ENCODE peak calls at places on chromosomes 3 and 15, in six cellular contexts. R is stomach, E is anterior cingulate cortex, H is RPMI8226, L is hypothalamus, M is NB4. N is an unnamed sample.

GRCh38 chr3:168088106-168088722 is 7.5 kb downstream of the GOLIM4 start:
- DNase-seq in R (no peak), E (no peak), H (peak), L (no peak), M (peak), N (no peak)

GRCh38 chr3:36305929-36306520 is 74.3 kb upstream of the STAC start:
- DNase-seq in R (no peak), E (no peak), H (no peak), L (no peak), M (no peak), N (no peak)

GRCh38 chr3:156240642-156241041 is 120.3 kb downstream of the KCNAB1 start:
- DNase-seq in R (no peak), E (no peak), H (no peak), L (no peak), M (no peak), N (no peak)

GRCh38 chr3:4461459-4462090 is 5.5 kb downstream of the SUMF1 start:
- DNase-seq in R (no peak), E (no peak), H (no peak), L (no peak), M (no peak), N (no peak)

GRCh38 chr3:193915613-193916012 is 220.3 kb upstream of the HES1 start:
- DNase-seq in R (no peak), E (no peak), H (no peak), L (no peak), M (no peak), N (no peak)

GRCh38 chr3:128590948-128591347 is 59.7 kb downstream of the RPN1 start:
- DNase-seq in R (no peak), E (no peak), H (no peak), L (no peak), M (peak), N (no peak)

GRCh38 chr3:11509175-11510000 is 134.3 kb downstream of the VGLL4 start:
- DNase-seq in R (peak), E (no peak), H (no peak), L (no peak), M (no peak), N (peak)

GRCh38 chr3:5787863-5788488 is 600.5 kb downstream of the EDEM1 start:
- DNase-seq in R (no peak), E (peak), H (peak), L (peak), M (peak), N (peak)

GRCh38 chr15:59011262-59011947 is 23.9 kb downstream of the RNF111 start:
- DNase-seq in R (no peak), E (no peak), H (no peak), L (no peak), M (no peak), N (no peak)

GRCh38 chr3:175269394-175269793 is 410.3 kb downstream of the NAALADL2 start:
- DNase-seq in R (no peak), E (no peak), H (no peak), L (no peak), M (no peak), N (no peak)

GRCh38 chr3:169041677-169042171 is 621.8 kb downstream of the MECOM start:
- DNase-seq in R (no peak), E (no peak), H (peak), L (no peak), M (peak), N (no peak)

GRCh38 chr3:100068758-100069345 is 45.4 kb downstream of the FILIP1L start:
- DNase-seq in R (peak), E (no peak), H (peak), L (no peak), M (peak), N (peak)

GRCh38 chr3:139540686-139541085 is 1.1 kb upstream of the RBP1 start:
- DNase-seq in R (no peak), E (no peak), H (no peak), L (no peak), M (no peak), N (no peak)

GRCh38 chr3:51706021-51706485 is 815 bp upstream of the GRM2 start:
- DNase-seq in R (no peak), E (no peak), H (no peak), L (no peak), M (no peak), N (peak)

GRCh38 chr15:84981054-84981710 is 474 bp upstream of the PDE8A start:
- DNase-seq in R (peak), E (peak), H (peak), L (peak), M (peak), N (peak)

GRCh38 chr15:66774001-66774814 is 72.2 kb downstream of the SMAD6 start:
- DNase-seq in R (peak), E (peak), H (peak), L (peak), M (peak), N (peak)

GRCh38 chr15:55108858-55109518 is 87.8 kb downstream of the RSL24D1 start:
- DNase-seq in R (peak), E (peak), H (peak), L (peak), M (peak), N (peak)

GRCh38 chr15:80599359-80599758 is 95.8 kb upstream of the ABHD17C start:
- DNase-seq in R (no peak), E (no peak), H (no peak), L (no peak), M (no peak), N (no peak)

GRCh38 chr3:46715507-46716175 is 2.0 kb downstream of the PRSS50 start:
- DNase-seq in R (peak), E (no peak), H (no peak), L (no peak), M (no peak), N (no peak)

GRCh38 chr3:79019137-79019923 is 748.5 kb downstream of the ROBO1 start:
- DNase-seq in R (peak), E (peak), H (peak), L (peak), M (no peak), N (peak)

GRCh38 chr3:171835116-171835515 is 8.0 kb upstream of the TMEM212 start:
- DNase-seq in R (no peak), E (no peak), H (no peak), L (no peak), M (peak), N (no peak)

GRCh38 chr3:3594986-3595385 is 204.2 kb upstream of the LRRN1 start:
- DNase-seq in R (no peak), E (no peak), H (no peak), L (no peak), M (no peak), N (no peak)

GRCh38 chr3:62679988-62680387 is 195.2 kb downstream of the CADPS start:
- DNase-seq in R (no peak), E (no peak), H (no peak), L (no peak), M (no peak), N (no peak)

GRCh38 chr3:11307830-11308432 is 35.7 kb downstream of the ATG7 start:
- DNase-seq in R (no peak), E (no peak), H (no peak), L (no peak), M (no peak), N (no peak)

GRCh38 chr15:75149911-75150709 is 51.6 kb upstream of the C15orf39 start:
- DNase-seq in R (no peak), E (no peak), H (no peak), L (no peak), M (peak), N (no peak)